ENCODE peak calls at places on chromosomes 2 and 18, in ten cellular contexts. One of them, this sample, is unnamed.

GRCh38 chr18:59448546-59448945 is 89.5 kb upstream of the LMAN1 start:
- DNase-seq in heart right ventricle: no peak
- DNase-seq in psoas muscle: no peak
- DNase-seq in amniotic stem cell: no peak
- DNase-seq in mammary epithelial cell: peak
- DNase-seq in activated CD8-positive, alpha-beta memory T cell treated with anti-CD3 and anti-CD28 coated beads for 48 hours: no peak
- DNase-seq in NCI-H1092: no peak
- DNase-seq in HTR-8/SVneo: no peak
- DNase-seq in NCI-H524: no peak
- DNase-seq in EL: no peak
- DNase-seq in this sample: no peak

GRCh38 chr2:111117666-111118454 is 2.9 kb upstream of the BCL2L11 start:
- DNase-seq in HTR-8/SVneo: peak
- DNase-seq in activated CD8-positive, alpha-beta memory T cell treated with anti-CD3 and anti-CD28 coated beads for 48 hours: no peak
- DNase-seq in amniotic stem cell: no peak
- DNase-seq in EL: peak
- DNase-seq in NCI-H524: no peak
- DNase-seq in mammary epithelial cell: peak
- DNase-seq in NCI-H1092: no peak
- DNase-seq in psoas muscle: peak
- DNase-seq in heart right ventricle: peak
- DNase-seq in this sample: no peak

GRCh38 chr2:3257842-3258241 is 119.8 kb downstream of the EIPR1 start:
- DNase-seq in mammary epithelial cell: no peak
- DNase-seq in psoas muscle: no peak
- DNase-seq in NCI-H524: no peak
- DNase-seq in NCI-H1092: no peak
- DNase-seq in EL: no peak
- DNase-seq in heart right ventricle: no peak
- DNase-seq in amniotic stem cell: no peak
- DNase-seq in HTR-8/SVneo: no peak
- DNase-seq in activated CD8-positive, alpha-beta memory T cell treated with anti-CD3 and anti-CD28 coated beads for 48 hours: no peak
- DNase-seq in this sample: no peak

GRCh38 chr2:7083580-7084509 is 166.6 kb downstream of the RNF144A start:
- DNase-seq in EL: peak
- DNase-seq in HTR-8/SVneo: no peak
- DNase-seq in heart right ventricle: no peak
- DNase-seq in amniotic stem cell: peak
- DNase-seq in NCI-H1092: no peak
- DNase-seq in activated CD8-positive, alpha-beta memory T cell treated with anti-CD3 and anti-CD28 coated beads for 48 hours: no peak
- DNase-seq in psoas muscle: no peak
- DNase-seq in NCI-H524: peak
- DNase-seq in mammary epithelial cell: peak
- DNase-seq in this sample: no peak

GRCh38 chr2:239297142-239298125 is 103.4 kb downstream of the HDAC4 start:
- DNase-seq in psoas muscle: peak
- DNase-seq in EL: no peak
- DNase-seq in NCI-H524: no peak
- DNase-seq in NCI-H1092: no peak
- DNase-seq in amniotic stem cell: no peak
- DNase-seq in mammary epithelial cell: no peak
- DNase-seq in heart right ventricle: no peak
- DNase-seq in activated CD8-positive, alpha-beta memory T cell treated with anti-CD3 and anti-CD28 coated beads for 48 hours: no peak
- DNase-seq in HTR-8/SVneo: no peak
- DNase-seq in this sample: no peak

GRCh38 chr18:49911414-49911813 is 98.1 kb upstream of the ACAA2 start:
- DNase-seq in activated CD8-positive, alpha-beta memory T cell treated with anti-CD3 and anti-CD28 coated beads for 48 hours: no peak
- DNase-seq in NCI-H524: no peak
- DNase-seq in EL: no peak
- DNase-seq in heart right ventricle: no peak
- DNase-seq in mammary epithelial cell: no peak
- DNase-seq in psoas muscle: no peak
- DNase-seq in HTR-8/SVneo: no peak
- DNase-seq in NCI-H1092: peak
- DNase-seq in amniotic stem cell: no peak
- DNase-seq in this sample: no peak

GRCh38 chr18:79487198-79488165 is 91.8 kb downstream of the NFATC1 start:
- DNase-seq in NCI-H524: no peak
- DNase-seq in amniotic stem cell: no peak
- DNase-seq in mammary epithelial cell: no peak
- DNase-seq in EL: no peak
- DNase-seq in HTR-8/SVneo: no peak
- DNase-seq in activated CD8-positive, alpha-beta memory T cell treated with anti-CD3 and anti-CD28 coated beads for 48 hours: no peak
- DNase-seq in psoas muscle: peak
- DNase-seq in heart right ventricle: no peak
- DNase-seq in NCI-H1092: no peak
- DNase-seq in this sample: no peak

GRCh38 chr18:3873211-3873610 is 423.2 kb downstream of the TGIF1 start:
- DNase-seq in activated CD8-positive, alpha-beta memory T cell treated with anti-CD3 and anti-CD28 coated beads for 48 hours: no peak
- DNase-seq in psoas muscle: no peak
- DNase-seq in HTR-8/SVneo: no peak
- DNase-seq in NCI-H1092: no peak
- DNase-seq in amniotic stem cell: no peak
- DNase-seq in NCI-H524: no peak
- DNase-seq in heart right ventricle: no peak
- DNase-seq in mammary epithelial cell: no peak
- DNase-seq in EL: no peak
- DNase-seq in this sample: no peak

GRCh38 chr2:9979977-9980376 is 28.5 kb downstream of the GRHL1 start:
- DNase-seq in amniotic stem cell: no peak
- DNase-seq in activated CD8-positive, alpha-beta memory T cell treated with anti-CD3 and anti-CD28 coated beads for 48 hours: no peak
- DNase-seq in heart right ventricle: no peak
- DNase-seq in NCI-H1092: no peak
- DNase-seq in psoas muscle: no peak
- DNase-seq in HTR-8/SVneo: no peak
- DNase-seq in EL: no peak
- DNase-seq in NCI-H524: no peak
- DNase-seq in mammary epithelial cell: no peak
- DNase-seq in this sample: no peak

GRCh38 chr2:239115616-239116015 is 267.7 kb downstream of the TWIST2 start:
- DNase-seq in HTR-8/SVneo: no peak
- DNase-seq in psoas muscle: no peak
- DNase-seq in activated CD8-positive, alpha-beta memory T cell treated with anti-CD3 and anti-CD28 coated beads for 48 hours: no peak
- DNase-seq in EL: no peak
- DNase-seq in NCI-H524: no peak
- DNase-seq in NCI-H1092: no peak
- DNase-seq in amniotic stem cell: no peak
- DNase-seq in heart right ventricle: no peak
- DNase-seq in mammary epithelial cell: no peak
- DNase-seq in this sample: no peak

This sample was measured in BJ.